ENCODE peak calls at places on chromosomes 6 and 20, in six cellular contexts. C is H1, V is HCT116, P is spleen, U is Peyer's patch, O is GM12878. D is an unnamed sample.

GRCh38 chr6:167056370-167056769 is 57.2 kb downstream of the CEP43 start:
- DNase-seq in C (no peak), P (no peak), O (peak; percentile 76), U (no peak), V (no peak), D (no peak)

GRCh38 chr20:62344782-62345181 is 22.3 kb downstream of the LAMA5 start:
- DNase-seq in V (no peak), P (no peak), U (peak; percentile 39), O (no peak), C (no peak), D (no peak)

GRCh38 chr6:18022398-18023231 is 35.2 kb upstream of the KIF13A start:
- DNase-seq in C (peak; percentile 72), V (no peak), O (no peak), U (no peak), P (no peak), D (no peak)

GRCh38 chr20:4978050-4978918 is 23.0 kb downstream of the SLC23A2 start:
- DNase-seq in P (no peak), V (no peak), U (no peak), C (no peak), O (no peak), D (no peak)

GRCh38 chr20:49112596-49113274 is 66.6 kb downstream of the CSE1L start:
- DNase-seq in V (no peak), O (no peak), C (no peak), U (no peak), P (no peak), D (no peak)

GRCh38 chr6:155678361-155678760 is 222.7 kb upstream of the NOX3 start:
- DNase-seq in P (no peak), C (no peak), U (no peak), V (no peak), O (no peak), D (no peak)

GRCh38 chr6:68087399-68088133 is 547.5 kb upstream of the ADGRB3 start:
- DNase-seq in V (no peak), U (no peak), C (no peak), P (no peak), O (peak; percentile 32), D (no peak)

GRCh38 chr6:3746119-3746691 is 5.3 kb downstream of the PXDC1 start:
- DNase-seq in C (no peak), O (peak; percentile 37), U (peak; percentile 72), P (no peak), V (no peak), D (peak; percentile 80)

GRCh38 chr6:48714286-48715049 is 603.5 kb upstream of the PTCHD4 start:
- DNase-seq in O (no peak), U (no peak), V (no peak), P (no peak), C (no peak), D (no peak)

GRCh38 chr6:41092421-41093140 is 19.8 kb downstream of the NFYA start:
- DNase-seq in O (no peak), C (no peak), V (no peak), U (no peak), P (no peak), D (no peak)

GRCh38 chr20:62977613-62978558 is 25.4 kb downstream of the SLC17A9 start:
- DNase-seq in O (peak; percentile 71), U (peak; percentile 78), V (peak; percentile 51), C (no peak), P (peak; percentile 87), D (no peak)

GRCh38 chr20:63740070-63740500 is 509 bp downstream of the SLC2A4RG start:
- DNase-seq in V (no peak), U (peak; percentile 42), O (no peak), P (peak; percentile 92), C (no peak), D (peak; percentile 32)

GRCh38 chr6:21665436-21666199 is 72.1 kb downstream of the SOX4 start:
- DNase-seq in U (no peak), C (peak; percentile 67), O (no peak), V (no peak), P (no peak), D (no peak)

GRCh38 chr6:142946181-142946923 is 1.4 kb upstream of the HIVEP2 start:
- DNase-seq in V (peak; percentile 95), C (peak; percentile 79), P (peak; percentile 95), U (peak; percentile 88), O (no peak), D (peak; percentile 99)

GRCh38 chr6:7723041-7723447 is 2.9 kb upstream of the BMP6 start:
- DNase-seq in P (peak; percentile 86), U (peak; percentile 71), V (peak; percentile 85), O (no peak), C (peak; percentile 61), D (peak; percentile 54)

GRCh38 chr20:51022803-51023616 is at the start of gene KCNG1:
- DNase-seq in O (no peak), C (peak; percentile 56), V (peak; percentile 49), P (peak; percentile 85), U (peak; percentile 20), D (no peak)

GRCh38 chr20:63939061-63939935 is 16.9 kb downstream of the UCKL1 start:
- DNase-seq in U (no peak), C (no peak), P (peak; percentile 80), V (no peak), O (no peak), D (no peak)

GRCh38 chr6:14711056-14711703 is 534.7 kb upstream of the JARID2 start:
- DNase-seq in V (no peak), O (no peak), U (peak; percentile 46), P (no peak), C (no peak), D (no peak)

GRCh38 chr6:13687917-13688351 is 23.7 kb downstream of the RANBP9 start:
- DNase-seq in C (no peak), O (no peak), U (no peak), V (no peak), P (no peak), D (no peak)

GRCh38 chr6:5121479-5121878 is 36.3 kb downstream of the PPP1R3G start:
- DNase-seq in O (no peak), U (no peak), P (no peak), C (no peak), V (no peak), D (no peak)

GRCh38 chr6:128290221-128290620 is 230.2 kb downstream of the PTPRK start:
- DNase-seq in U (no peak), P (no peak), C (no peak), O (no peak), V (no peak), D (no peak)

GRCh38 chr6:94323853-94324252 is 904.5 kb upstream of the EPHA7 start:
- DNase-seq in V (no peak), P (no peak), U (no peak), O (no peak), C (no peak), D (no peak)

GRCh38 chr6:1572892-1573291 is 36.8 kb upstream of the FOXC1 start:
- DNase-seq in V (no peak), U (no peak), C (no peak), P (no peak), O (no peak), D (no peak)

GRCh38 chr6:7893342-7893741 is 17.2 kb downstream of the TXNDC5 start:
- DNase-seq in U (no peak), C (no peak), O (no peak), V (no peak), P (peak; percentile 25), D (no peak)

GRCh38 chr6:52595796-52596130 is 18.9 kb upstream of the TRAM2 start:
- DNase-seq in U (no peak), C (no peak), O (no peak), P (no peak), V (no peak), D (no peak)

GRCh38 chr6:52598824-52599190 is 21.9 kb upstream of the TRAM2 start:
- DNase-seq in C (no peak), U (no peak), V (no peak), O (no peak), P (no peak), D (no peak)

GRCh38 chr6:52597738-52598122 is 20.9 kb upstream of the TRAM2 start:
- DNase-seq in C (no peak), U (no peak), P (no peak), O (no peak), V (no peak), D (no peak)

GRCh38 chr6:52596371-52597028 is 19.6 kb upstream of the TRAM2 start:
- DNase-seq in U (no peak), V (no peak), O (no peak), P (no peak), C (no peak), D (no peak)

DNA sequence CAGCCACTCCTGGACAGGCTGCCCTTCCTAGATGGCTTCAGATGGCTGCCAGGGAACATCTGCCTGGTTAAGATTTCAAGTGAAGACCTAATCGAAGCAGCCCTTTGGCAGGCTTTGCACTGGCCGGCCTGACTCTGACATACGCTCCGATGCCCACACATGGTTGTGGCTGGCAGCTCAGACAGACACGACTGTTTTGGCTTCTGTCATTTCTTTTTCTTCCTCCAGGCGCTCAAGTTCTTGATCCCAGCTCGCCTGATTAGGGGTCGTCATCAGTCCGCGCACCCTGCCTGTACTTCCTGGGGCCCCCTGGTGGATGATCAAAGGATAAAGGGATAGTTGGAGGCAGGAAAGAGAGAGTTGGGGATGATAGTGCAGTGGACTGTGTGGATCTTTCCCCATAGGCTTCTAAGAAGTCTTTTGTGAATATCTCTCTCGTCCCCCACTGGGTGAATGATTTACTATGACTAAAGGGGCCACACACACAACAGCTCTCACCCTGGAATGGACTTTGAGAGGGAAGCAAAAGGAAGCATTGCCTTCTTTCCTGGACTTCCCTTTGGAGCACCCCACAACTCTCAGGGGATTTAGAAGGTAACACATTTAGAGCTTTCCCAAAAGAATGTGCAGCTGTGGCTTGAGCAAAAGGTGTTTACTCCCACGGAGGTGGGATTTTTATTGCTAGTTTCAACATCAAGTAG is 21.4 kb upstream of the TRAM2 start:
- DNase-seq in O (no peak), P (no peak), V (peak; percentile 69), C (peak; percentile 58), U (no peak), D (no peak)
- H3K4me3 ChIP-seq in O (no peak overlapping the region), P (no peak overlapping the region), V (no peak overlapping the region), C (no peak overlapping the region), U (no peak overlapping the region), D (peak overlapping the region; percentile 22)

GRCh38 chr6:144462058-144462457 is 176.9 kb downstream of the UTRN start:
- DNase-seq in V (no peak), O (no peak), U (no peak), C (no peak), P (no peak), D (no peak)
- H3K36me3 ChIP-seq in V (no peaks in the 10 kb centered on the region), O (peaks cover 31% of the 10 kb centered on the region), U (peaks cover 53% of the 10 kb centered on the region), C (peaks cover 6% of the 10 kb centered on the region), P (peaks cover 59% of the 10 kb centered on the region), D (no peaks in the 10 kb centered on the region)

GRCh38 chr6:109447878-109448555 is 7.5 kb downstream of the SMPD2 start:
- DNase-seq in P (no peak), V (no peak), O (no peak), C (no peak), U (no peak), D (no peak)
- TF ChIP-seq POLR2A in P (no peak), V (no peak), O (peak; percentile 60), C (peak; percentile 7), U (no peak), D (no peak)

DNA sequence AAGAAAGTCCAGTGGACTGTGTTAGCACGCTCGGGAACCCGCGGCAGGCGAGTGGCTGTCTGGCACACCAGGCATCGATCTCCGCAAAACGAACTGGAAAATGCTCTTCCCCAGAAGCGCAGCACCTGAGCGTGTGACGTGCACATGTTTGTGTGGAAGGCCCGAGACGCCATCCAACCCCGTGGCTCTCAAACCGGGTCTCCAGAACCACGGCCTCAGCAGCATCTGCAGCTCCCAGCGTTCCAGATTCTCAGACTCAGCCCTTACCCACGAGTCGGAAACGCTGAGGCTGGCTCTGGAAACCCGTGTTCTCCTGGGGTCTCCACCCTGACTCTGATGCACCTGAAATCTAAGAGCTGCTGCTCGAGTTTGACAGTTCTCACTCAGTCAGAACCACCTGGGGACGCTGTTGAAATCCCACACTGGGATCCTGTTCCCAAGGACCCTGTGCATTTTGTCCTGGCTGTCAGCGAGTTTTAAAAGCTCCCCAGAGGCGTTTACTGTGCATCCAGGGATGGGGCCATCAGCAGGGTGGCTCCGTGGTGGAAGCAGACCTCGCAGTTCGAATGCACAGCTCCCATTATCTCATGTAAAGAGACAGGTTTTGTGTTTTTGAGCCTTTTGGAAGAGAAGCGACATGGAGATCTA is 69.0 kb downstream of the DLL1 start:
- DNase-seq in O (no peak), V (no peak), C (no peak), P (peak; percentile 74), U (peak; percentile 10), D (no peak)
- H3K4me3 ChIP-seq in O (no peak overlapping the region), V (no peak overlapping the region), C (no peak overlapping the region), P (no peak overlapping the region), U (no peak overlapping the region), D (no peak overlapping the region)